ENCODE peak calls at places on chromosomes 7 and 10, in nine cellular contexts. One of them, this sample, is unnamed.

GRCh38 chr7:81111781-81112540 is 193.1 kb upstream of the SEMA3C start:
- DNase-seq in H54: no peak
- DNase-seq in A549: no peak
- DNase-seq in stomach: no peak
- DNase-seq in tibial nerve: no peak
- DNase-seq in esophagus squamous epithelium: no peak
- DNase-seq in testis: no peak
- DNase-seq in spleen: no peak
- DNase-seq in HCT116: no peak
- DNase-seq in this sample: no peak

GRCh38 chr7:26653430-26653911 is 210.9 kb downstream of the SKAP2 start:
- DNase-seq in H54: no peak
- DNase-seq in A549: no peak
- DNase-seq in stomach: no peak
- DNase-seq in tibial nerve: no peak
- DNase-seq in esophagus squamous epithelium: no peak
- DNase-seq in testis: peak
- DNase-seq in spleen: no peak
- DNase-seq in HCT116: no peak
- DNase-seq in this sample: no peak

GRCh38 chr10:24440817-24441790 is 232.2 kb downstream of the KIAA1217 start:
- DNase-seq in H54: peak
- DNase-seq in A549: no peak
- DNase-seq in stomach: peak
- DNase-seq in tibial nerve: no peak
- DNase-seq in esophagus squamous epithelium: no peak
- DNase-seq in testis: no peak
- DNase-seq in spleen: no peak
- DNase-seq in HCT116: no peak
- DNase-seq in this sample: no peak

GRCh38 chr7:116588641-116589594 is 64.1 kb downstream of the CAV1 start:
- DNase-seq in H54: no peak
- DNase-seq in A549: peak
- DNase-seq in stomach: no peak
- DNase-seq in tibial nerve: no peak
- DNase-seq in esophagus squamous epithelium: no peak
- DNase-seq in testis: no peak
- DNase-seq in spleen: no peak
- DNase-seq in HCT116: peak
- DNase-seq in this sample: no peak

GRCh38 chr7:150978136-150978789 is at the start of gene KCNH2:
- DNase-seq in H54: no peak
- DNase-seq in A549: peak
- DNase-seq in stomach: no peak
- DNase-seq in tibial nerve: no peak
- DNase-seq in esophagus squamous epithelium: no peak
- DNase-seq in testis: peak
- DNase-seq in spleen: no peak
- DNase-seq in HCT116: no peak
- DNase-seq in this sample: no peak

GRCh38 chr10:125694874-125695273 is 11.9 kb upstream of the TEX36 start:
- DNase-seq in H54: peak
- DNase-seq in A549: peak
- DNase-seq in stomach: no peak
- DNase-seq in tibial nerve: no peak
- DNase-seq in esophagus squamous epithelium: no peak
- DNase-seq in testis: no peak
- DNase-seq in spleen: no peak
- DNase-seq in HCT116: no peak
- DNase-seq in this sample: no peak

GRCh38 chr10:71727429-71728217 is 8.0 kb upstream of the C10orf105 start:
- DNase-seq in H54: peak
- DNase-seq in A549: no peak
- DNase-seq in stomach: peak
- DNase-seq in tibial nerve: peak
- DNase-seq in esophagus squamous epithelium: peak
- DNase-seq in testis: peak
- DNase-seq in spleen: peak
- DNase-seq in HCT116: no peak
- DNase-seq in this sample: peak

GRCh38 chr10:25555865-25556264 is 378.2 kb upstream of the MYO3A start:
- DNase-seq in H54: no peak
- DNase-seq in A549: no peak
- DNase-seq in stomach: no peak
- DNase-seq in tibial nerve: no peak
- DNase-seq in esophagus squamous epithelium: no peak
- DNase-seq in testis: no peak
- DNase-seq in spleen: no peak
- DNase-seq in HCT116: no peak
- DNase-seq in this sample: no peak

GRCh38 chr7:104275900-104276299 is 52.5 kb upstream of the LHFPL3 start:
- DNase-seq in H54: no peak
- DNase-seq in A549: no peak
- DNase-seq in stomach: no peak
- DNase-seq in tibial nerve: no peak
- DNase-seq in esophagus squamous epithelium: no peak
- DNase-seq in testis: no peak
- DNase-seq in spleen: no peak
- DNase-seq in HCT116: no peak
- DNase-seq in this sample: no peak

GRCh38 chr10:121437596-121437995 is 160.6 kb downstream of the FGFR2 start:
- DNase-seq in H54: no peak
- DNase-seq in A549: no peak
- DNase-seq in stomach: peak
- DNase-seq in tibial nerve: no peak
- DNase-seq in esophagus squamous epithelium: no peak
- DNase-seq in testis: peak
- DNase-seq in spleen: no peak
- DNase-seq in HCT116: no peak
- DNase-seq in this sample: no peak

GRCh38 chr10:48982584-48982983 is 42.9 kb upstream of the LRRC18 start:
- DNase-seq in H54: no peak
- DNase-seq in A549: no peak
- DNase-seq in stomach: no peak
- DNase-seq in tibial nerve: no peak
- DNase-seq in esophagus squamous epithelium: no peak
- DNase-seq in testis: no peak
- DNase-seq in spleen: no peak
- DNase-seq in HCT116: no peak
- DNase-seq in this sample: no peak

GRCh38 chr10:6279540-6280267 is 77.0 kb downstream of the PFKFB3 start:
- DNase-seq in H54: peak
- DNase-seq in A549: peak
- DNase-seq in stomach: peak
- DNase-seq in tibial nerve: no peak
- DNase-seq in esophagus squamous epithelium: no peak
- DNase-seq in testis: no peak
- DNase-seq in spleen: no peak
- DNase-seq in HCT116: peak
- DNase-seq in this sample: peak

GRCh38 chr7:132577206-132578049 is 1.2 kb upstream of the PLXNA4 start:
- DNase-seq in H54: no peak
- DNase-seq in A549: peak
- DNase-seq in stomach: peak
- DNase-seq in tibial nerve: peak
- DNase-seq in esophagus squamous epithelium: no peak
- DNase-seq in testis: peak
- DNase-seq in spleen: no peak
- DNase-seq in HCT116: no peak
- DNase-seq in this sample: peak

GRCh38 chr10:114043532-114044250 is at the start of gene ADRB1:
- DNase-seq in H54: peak
- DNase-seq in A549: peak
- DNase-seq in stomach: peak
- DNase-seq in tibial nerve: peak
- DNase-seq in esophagus squamous epithelium: peak
- DNase-seq in testis: peak
- DNase-seq in spleen: peak
- DNase-seq in HCT116: peak
- DNase-seq in this sample: peak
- TF ChIP-seq POLR2A in H54: peak
- TF ChIP-seq POLR2A in A549: peak
- TF ChIP-seq POLR2A in stomach: no peak
- TF ChIP-seq POLR2A in tibial nerve: peak
- TF ChIP-seq POLR2A in esophagus squamous epithelium: peak
- TF ChIP-seq POLR2A in testis: no peak
- TF ChIP-seq POLR2A in spleen: no peak
- TF ChIP-seq POLR2A in HCT116: no peak
- TF ChIP-seq POLR2A in this sample: no peak

GRCh38 chr7:7178081-7178480 is 4.3 kb upstream of the C1GALT1 start:
- DNase-seq in H54: no peak
- DNase-seq in A549: no peak
- DNase-seq in stomach: no peak
- DNase-seq in tibial nerve: no peak
- DNase-seq in esophagus squamous epithelium: no peak
- DNase-seq in testis: no peak
- DNase-seq in spleen: no peak
- DNase-seq in HCT116: no peak
- DNase-seq in this sample: no peak

GRCh38 chr7:7176421-7177043 is 5.8 kb upstream of the C1GALT1 start:
- DNase-seq in H54: peak
- DNase-seq in A549: peak
- DNase-seq in stomach: no peak
- DNase-seq in tibial nerve: peak
- DNase-seq in esophagus squamous epithelium: no peak
- DNase-seq in testis: no peak
- DNase-seq in spleen: no peak
- DNase-seq in HCT116: peak
- DNase-seq in this sample: no peak

GRCh38 chr7:7175075-7175695 is 7.2 kb upstream of the C1GALT1 start:
- DNase-seq in H54: no peak
- DNase-seq in A549: no peak
- DNase-seq in stomach: no peak
- DNase-seq in tibial nerve: no peak
- DNase-seq in esophagus squamous epithelium: no peak
- DNase-seq in testis: no peak
- DNase-seq in spleen: no peak
- DNase-seq in HCT116: no peak
- DNase-seq in this sample: no peak

GRCh38 chr7:7177044-7177517 is 5.3 kb upstream of the C1GALT1 start:
- DNase-seq in H54: peak
- DNase-seq in A549: peak
- DNase-seq in stomach: no peak
- DNase-seq in tibial nerve: no peak
- DNase-seq in esophagus squamous epithelium: no peak
- DNase-seq in testis: no peak
- DNase-seq in spleen: no peak
- DNase-seq in HCT116: peak
- DNase-seq in this sample: no peak

GRCh38 chr7:7173956-7174632 is 8.2 kb upstream of the C1GALT1 start:
- DNase-seq in H54: no peak
- DNase-seq in A549: no peak
- DNase-seq in stomach: no peak
- DNase-seq in tibial nerve: no peak
- DNase-seq in esophagus squamous epithelium: no peak
- DNase-seq in testis: no peak
- DNase-seq in spleen: no peak
- DNase-seq in HCT116: no peak
- DNase-seq in this sample: no peak
- TF ChIP-seq POLR2A in H54: no peak
- TF ChIP-seq POLR2A in A549: no peak
- TF ChIP-seq POLR2A in stomach: no peak
- TF ChIP-seq POLR2A in tibial nerve: no peak
- TF ChIP-seq POLR2A in esophagus squamous epithelium: no peak
- TF ChIP-seq POLR2A in testis: no peak
- TF ChIP-seq POLR2A in spleen: no peak
- TF ChIP-seq POLR2A in HCT116: no peak
- TF ChIP-seq POLR2A in this sample: no peak

DNA sequence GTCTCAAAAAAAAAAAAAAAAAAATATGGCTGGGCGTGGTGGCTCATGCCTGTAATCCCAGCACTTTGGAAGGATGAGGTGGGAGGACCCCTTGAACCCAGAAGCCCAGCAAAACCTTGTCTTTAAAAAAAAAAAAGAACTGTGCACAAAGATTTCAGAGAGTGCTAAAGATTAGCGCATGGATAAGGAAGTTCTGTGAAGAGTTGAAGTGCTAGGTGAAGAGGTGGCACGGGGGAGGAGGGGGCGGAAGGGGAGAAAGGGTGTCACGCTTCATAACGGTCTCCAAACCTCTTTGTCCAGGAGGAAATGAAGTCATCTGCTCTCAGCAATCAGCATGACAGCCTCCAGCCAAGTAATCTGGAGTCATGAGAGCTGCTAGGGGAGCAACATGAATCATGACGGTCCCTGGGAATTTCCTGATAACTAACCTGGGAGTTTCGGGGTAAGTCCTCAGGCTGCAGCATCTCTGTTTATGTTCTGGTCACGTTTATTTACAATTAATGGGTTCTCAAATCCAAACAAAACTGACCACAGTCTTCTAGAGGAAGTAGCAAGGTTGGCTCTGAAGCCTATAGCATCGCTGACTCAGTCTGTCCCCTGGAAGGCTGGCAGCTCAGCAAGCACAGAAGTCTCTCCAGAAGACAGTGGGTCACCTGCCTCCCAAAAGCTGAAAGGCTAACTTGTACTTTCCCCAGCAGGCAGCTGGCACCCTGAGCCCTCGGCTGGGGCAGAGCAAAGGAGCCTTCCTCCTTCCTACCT is 1.9 kb upstream of the PLAU start:
- DNase-seq in H54: peak
- DNase-seq in A549: peak
- DNase-seq in stomach: no peak
- DNase-seq in tibial nerve: peak
- DNase-seq in esophagus squamous epithelium: no peak
- DNase-seq in testis: no peak
- DNase-seq in spleen: no peak
- DNase-seq in HCT116: no peak
- DNase-seq in this sample: no peak
- TF ChIP-seq POLR2A in H54: no peak
- TF ChIP-seq POLR2A in A549: no peak
- TF ChIP-seq POLR2A in stomach: no peak
- TF ChIP-seq POLR2A in tibial nerve: no peak
- TF ChIP-seq POLR2A in esophagus squamous epithelium: no peak
- TF ChIP-seq POLR2A in testis: no peak
- TF ChIP-seq POLR2A in spleen: no peak
- TF ChIP-seq POLR2A in HCT116: no peak
- TF ChIP-seq POLR2A in this sample: no peak

GRCh38 chr10:64648915-64649314 is 1127.7 kb downstream of the REEP3 start:
- DNase-seq in H54: no peak
- DNase-seq in A549: no peak
- DNase-seq in stomach: no peak
- DNase-seq in tibial nerve: peak
- DNase-seq in esophagus squamous epithelium: no peak
- DNase-seq in testis: peak
- DNase-seq in spleen: no peak
- DNase-seq in HCT116: peak
- DNase-seq in this sample: no peak
- TF ChIP-seq POLR2A in H54: no peak
- TF ChIP-seq POLR2A in A549: no peak
- TF ChIP-seq POLR2A in stomach: no peak
- TF ChIP-seq POLR2A in tibial nerve: no peak
- TF ChIP-seq POLR2A in esophagus squamous epithelium: no peak
- TF ChIP-seq POLR2A in testis: no peak
- TF ChIP-seq POLR2A in spleen: no peak
- TF ChIP-seq POLR2A in HCT116: no peak
- TF ChIP-seq POLR2A in this sample: no peak